ENCODE peak calls at places on chromosomes 2 and 18, in nine cellular contexts. S is AG04449; C is aorta; T is CD4-positive, alpha-beta memory T cell; N is NCI-H748 treated with DMSO at 0.1 percent for 48 hours; Q is hypothalamus; K is stimulated activated CD4-positive, alpha-beta T cell treated with anti-CD3 and anti-CD28 coated beads, TNF-alpha, amount 100 ng/mL, for 1 hour; L is activated naive CD8-positive, alpha-beta T cell treated with anti-CD3 and anti-CD28 coated beads, Interleukin-2, amount 10 ng/mL, durations not matched to agents 7 days and 5 days; F is activated CD4-positive, alpha-beta T cell treated with anti-CD3 and anti-CD28 coated beads, Interleukin-2, amount 50 U/mL, for 1 hour. H is an unnamed sample.

GRCh38 chr2:68320118-68320641 is 431 bp upstream of the CNRIP1 start:
- DNase-seq in S (no peak), C (no peak), T (no peak), N (peak), Q (peak), K (no peak), L (no peak), F (no peak), H (peak)

GRCh38 chr2:11784747-11785610 is 38.5 kb downstream of the LPIN1 start:
- DNase-seq in S (no peak), C (no peak), T (peak), N (no peak), Q (peak), K (no peak), L (peak), F (peak), H (peak)

GRCh38 chr2:191013876-191014652 is at the start of gene STAT1:
- DNase-seq in S (peak), C (peak), T (peak), N (peak), Q (peak), K (peak), L (peak), F (peak), H (peak)

GRCh38 chr2:224072541-224073188 is 33.6 kb upstream of the SERPINE2 start:
- DNase-seq in S (no peak), C (no peak), T (no peak), N (no peak), Q (no peak), K (no peak), L (no peak), F (no peak), H (no peak)

GRCh38 chr2:176242211-176242610 is 27.0 kb upstream of the MTX2 start:
- DNase-seq in S (no peak), C (no peak), T (no peak), N (no peak), Q (no peak), K (no peak), L (no peak), F (no peak), H (no peak)

GRCh38 chr2:18814387-18814786 is 225.0 kb upstream of the NT5C1B start:
- DNase-seq in S (peak), C (no peak), T (no peak), N (no peak), Q (no peak), K (no peak), L (no peak), F (no peak), H (no peak)

GRCh38 chr2:39995005-39995732 is 216.1 kb upstream of the THUMPD2 start:
- DNase-seq in S (no peak), C (no peak), T (no peak), N (no peak), Q (no peak), K (no peak), L (no peak), F (no peak), H (no peak)

GRCh38 chr18:35050004-35050623 is 8.9 kb downstream of the MAPRE2 start:
- DNase-seq in S (no peak), C (no peak), T (no peak), N (no peak), Q (no peak), K (no peak), L (no peak), F (no peak), H (no peak)

GRCh38 chr18:23401400-23402347 is 51.4 kb upstream of the RIOK3 start:
- DNase-seq in S (no peak), C (no peak), T (no peak), N (no peak), Q (no peak), K (no peak), L (no peak), F (no peak), H (peak)

GRCh38 chr2:52897511-52898085 is 870.0 kb upstream of the CHAC2 start:
- DNase-seq in S (no peak), C (no peak), T (no peak), N (no peak), Q (no peak), K (no peak), L (no peak), F (no peak), H (no peak)